ENCODE peak calls at places on chromosomes 12 and 14, in eight cellular contexts. N is NAMALWA; K is mucosa of gallbladder; P is hippocampal formation; U is GM13977; W is M059J; C is endothelial cell; D is stimulated activated CD4-positive, alpha-beta T cell treated with anti-CD3 and anti-CD28 coated beads, TNF-alpha, amount 100 ng/mL, for 48 hours. Y is an unnamed sample.
A peak's percentile ranks its signal among the peaks of the same experiment; 100 is the strongest.

GRCh38 chr12:76666272-76666845 is 97.6 kb upstream of the ZDHHC17 start:
- DNase-seq in N (no peak), K (no peak), P (no peak), U (no peak), W (no peak), C (no peak), D (no peak), Y (no peak)

GRCh38 chr12:131986847-131987398 is 37.2 kb downstream of the EP400 start:
- DNase-seq in N (no peak), K (no peak), P (no peak), U (no peak), W (no peak), C (no peak), D (no peak), Y (no peak)

GRCh38 chr12:47881826-47882427 is 22.9 kb downstream of the VDR start:
- DNase-seq in N (no peak), K (peak; percentile 48), P (no peak), U (no peak), W (peak; percentile 93), C (no peak), D (no peak), Y (no peak)

GRCh38 chr12:92784795-92785562 is 82.2 kb downstream of the PLEKHG7 start:
- DNase-seq in N (peak; percentile 88), K (no peak), P (no peak), U (peak; percentile 57), W (peak; percentile 79), C (peak; percentile 25), D (no peak), Y (no peak)

GRCh38 chr12:128811806-128812205 is 12.0 kb downstream of the SLC15A4 start:
- DNase-seq in N (no peak), K (no peak), P (no peak), U (no peak), W (no peak), C (no peak), D (no peak), Y (no peak)

GRCh38 chr14:80608563-80608962 is 333.0 kb downstream of the CEP128 start:
- DNase-seq in N (no peak), K (no peak), P (no peak), U (no peak), W (no peak), C (no peak), D (no peak), Y (no peak)

GRCh38 chr14:93936245-93936644 is 9.1 kb downstream of the FAM181A start:
- DNase-seq in N (peak; percentile 73), K (no peak), P (no peak), U (peak; percentile 60), W (peak; percentile 28), C (no peak), D (no peak), Y (no peak)

GRCh38 chr12:122527478-122527944 is 462 bp downstream of the KNTC1 start:
- DNase-seq in N (peak; percentile 75), K (no peak), P (no peak), U (no peak), W (peak; percentile 60), C (no peak), D (peak; percentile 15), Y (no peak)

GRCh38 chr14:31893156-31893813 is 183.8 kb upstream of the ARHGAP5 start:
- DNase-seq in N (no peak), K (no peak), P (no peak), U (no peak), W (peak; percentile 53), C (peak; percentile 16), D (no peak), Y (peak; percentile 7)

GRCh38 chr12:15827136-15827535 is 37.9 kb upstream of the EPS8 start:
- DNase-seq in N (no peak), K (no peak), P (no peak), U (no peak), W (no peak), C (no peak), D (no peak), Y (no peak)

GRCh38 chr14:68574906-68575305 is 218.0 kb downstream of the ZFP36L1 start:
- DNase-seq in N (no peak), K (no peak), P (no peak), U (no peak), W (peak; percentile 77), C (no peak), D (no peak), Y (no peak)

GRCh38 chr14:51368721-51369163 is 128.7 kb downstream of the TMX1 start:
- DNase-seq in N (no peak), K (peak; percentile 21), P (no peak), U (no peak), W (peak; percentile 36), C (no peak), D (no peak), Y (no peak)

GRCh38 chr12:69056743-69057515 is 124.0 kb upstream of the CPM start:
- DNase-seq in N (no peak), K (no peak), P (no peak), U (no peak), W (peak; percentile 60), C (no peak), D (no peak), Y (no peak)

GRCh38 chr14:59869381-59870255 is 958 bp downstream of the RTN1 start:
- DNase-seq in N (no peak), K (no peak), P (peak; percentile 29), U (no peak), W (no peak), C (peak; percentile 43), D (no peak), Y (peak; percentile 15)

GRCh38 chr14:56854325-56854724 is 44.0 kb upstream of the OTX2 start:
- DNase-seq in N (no peak), K (no peak), P (no peak), U (no peak), W (no peak), C (no peak), D (no peak), Y (no peak)

GRCh38 chr12:82176016-82176415 is 182.2 kb downstream of the CCDC59 start:
- DNase-seq in N (no peak), K (no peak), P (no peak), U (no peak), W (no peak), C (no peak), D (no peak), Y (no peak)

GRCh38 chr12:121711925-121712461 is 559 bp upstream of the TMEM120B start:
- DNase-seq in N (peak; percentile 62), K (peak; percentile 28), P (no peak), U (peak; percentile 48), W (peak; percentile 48), C (no peak), D (no peak), Y (no peak)

GRCh38 chr14:24674204-24674970 is 40.4 kb upstream of the GZMB start:
- DNase-seq in N (peak; percentile 46), K (no peak), P (no peak), U (no peak), W (no peak), C (no peak), D (no peak), Y (no peak)

GRCh38 chr12:53236443-53237111 is 4.6 kb upstream of the RARG start:
- DNase-seq in N (no peak), K (no peak), P (no peak), U (no peak), W (no peak), C (no peak), D (no peak), Y (no peak)

GRCh38 chr12:110846615-110847566 is at the start of gene CCDC63:
- DNase-seq in N (peak; percentile 42), K (peak; percentile 38), P (peak; percentile 28), U (peak; percentile 60), W (peak; percentile 37), C (peak; percentile 76), D (no peak), Y (peak; percentile 7)

GRCh38 chr14:60327447-60328331 is 78.7 kb downstream of the PPM1A start:
- DNase-seq in N (peak; percentile 73), K (no peak), P (no peak), U (peak; percentile 74), W (no peak), C (peak; percentile 25), D (no peak), Y (no peak)

GRCh38 chr14:59595071-59595470 is 18.5 kb upstream of the CCDC175 start:
- DNase-seq in N (no peak), K (no peak), P (no peak), U (no peak), W (no peak), C (no peak), D (no peak), Y (no peak)

GRCh38 chr14:52862652-52863338 is 71.4 kb upstream of the GNPNAT1 start:
- DNase-seq in N (no peak), K (no peak), P (no peak), U (no peak), W (no peak), C (no peak), D (no peak), Y (no peak)

GRCh38 chr12:121964813-121965643 is 46.6 kb downstream of the CFAP251 start:
- DNase-seq in N (no peak), K (no peak), P (no peak), U (no peak), W (peak; percentile 77), C (no peak), D (no peak), Y (no peak)

GRCh38 chr14:77053046-77053841 is 24.7 kb upstream of the IRF2BPL start:
- DNase-seq in N (peak; percentile 84), K (peak; percentile 63), P (peak; percentile 44), U (peak; percentile 83), W (peak; percentile 46), C (peak; percentile 89), D (peak; percentile 59), Y (no peak)

GRCh38 chr12:66352197-66352596 is 49.9 kb downstream of the HELB start:
- DNase-seq in N (peak; percentile 54), K (peak; percentile 13), P (no peak), U (no peak), W (peak; percentile 21), C (peak; percentile 49), D (no peak), Y (peak; percentile 11)

GRCh38 chr14:78412475-78412874 is 242.3 kb downstream of the NRXN3 start:
- DNase-seq in N (no peak), K (no peak), P (no peak), U (no peak), W (no peak), C (no peak), D (no peak), Y (no peak)

GRCh38 chr12:93050026-93050747 is 121.1 kb upstream of the EEA1 start:
- DNase-seq in N (no peak), K (no peak), P (no peak), U (no peak), W (peak; percentile 73), C (no peak), D (no peak), Y (no peak)

GRCh38 chr14:58663494-58664111 is 25.8 kb downstream of the DACT1 start:
- DNase-seq in N (no peak), K (peak; percentile 26), P (no peak), U (no peak), W (peak; percentile 83), C (no peak), D (no peak), Y (no peak)

GRCh38 chr14:101007004-101007614 is 103.6 kb upstream of the RTL1 start:
- DNase-seq in N (no peak), K (peak; percentile 7), P (no peak), U (peak; percentile 2), W (no peak), C (no peak), D (no peak), Y (no peak)

GRCh38 chr12:1698638-1699214 is 7.9 kb downstream of the ADIPOR2 start:
- DNase-seq in N (no peak), K (no peak), P (no peak), U (no peak), W (no peak), C (no peak), D (no peak), Y (no peak)

GRCh38 chr12:88940854-88941253 is 360.6 kb upstream of the KITLG start:
- DNase-seq in N (no peak), K (no peak), P (no peak), U (no peak), W (no peak), C (no peak), D (no peak), Y (no peak)

GRCh38 chr14:50835280-50835679 is 4.3 kb upstream of the NIN start:
- DNase-seq in N (peak; percentile 25), K (no peak), P (no peak), U (no peak), W (no peak), C (no peak), D (no peak), Y (no peak)

GRCh38 chr14:99245541-99246511 is 26.2 kb downstream of the BCL11B start:
- DNase-seq in N (no peak), K (no peak), P (no peak), U (no peak), W (no peak), C (peak; percentile 36), D (no peak), Y (no peak)

Y was measured in substantia nigra.